ENCODE peak calls at places on chromosomes 4 and X, in eight cellular contexts. B is psoas muscle; A is GM06990; K is HFF-Myc; R is AG10803; V is CD8-positive, alpha-beta memory T cell; Q is fibroblast of mammary gland; O is endothelial cell of umbilical vein. P is an unnamed sample.

GRCh38 chr4:162494935-162495334 is 331.1 kb upstream of the FSTL5 start:
- DNase-seq in B (no peak), A (no peak), K (no peak), R (no peak), V (no peak), Q (no peak), O (no peak), P (no peak)

GRCh38 chr4:71501992-71502391 is 163.2 kb downstream of the SLC4A4 start:
- DNase-seq in B (no peak), A (no peak), K (no peak), R (no peak), V (no peak), Q (no peak), O (no peak), P (no peak)

GRCh38 chrX:22300130-22300529 is 27.4 kb downstream of the CBLL2 start:
- DNase-seq in B (peak), A (peak), K (no peak), R (peak), V (no peak), Q (peak), O (peak), P (peak)

GRCh38 chr4:160928482-160928881 is 1235.3 kb downstream of the FSTL5 start:
- DNase-seq in B (no peak), A (no peak), K (no peak), R (no peak), V (no peak), Q (no peak), O (no peak), P (no peak)

GRCh38 chr4:114281561-114281960 is 302.1 kb upstream of the ARSJ start:
- DNase-seq in B (no peak), A (no peak), K (peak), R (peak), V (no peak), Q (peak), O (no peak), P (peak)

GRCh38 chr4:20403317-20403716 is 151.6 kb downstream of the SLIT2 start:
- DNase-seq in B (no peak), A (no peak), K (no peak), R (no peak), V (no peak), Q (no peak), O (no peak), P (no peak)

GRCh38 chr4:54359919-54360650 is 131.0 kb downstream of the PDGFRA start:
- DNase-seq in B (no peak), A (no peak), K (no peak), R (no peak), V (no peak), Q (no peak), O (no peak), P (no peak)

GRCh38 chr4:86543560-86544312 is 50.4 kb upstream of the PTPN13 start:
- DNase-seq in B (no peak), A (no peak), K (no peak), R (peak), V (no peak), Q (no peak), O (no peak), P (no peak)

GRCh38 chr4:93788712-93789111 is 39.8 kb upstream of the ATOH1 start:
- DNase-seq in B (no peak), A (no peak), K (peak), R (peak), V (no peak), Q (peak), O (peak), P (peak)

GRCh38 chrX:16594490-16594889 is 55.5 kb upstream of the S100G start:
- DNase-seq in B (no peak), A (no peak), K (no peak), R (no peak), V (no peak), Q (no peak), O (peak), P (no peak)

GRCh38 chr4:42357325-42357724 is 40.0 kb upstream of the SHISA3 start:
- DNase-seq in B (no peak), A (peak), K (no peak), R (no peak), V (no peak), Q (no peak), O (no peak), P (no peak)

GRCh38 chr4:20337261-20337664 is 85.6 kb downstream of the SLIT2 start:
- DNase-seq in B (no peak), A (no peak), K (no peak), R (no peak), V (no peak), Q (peak), O (no peak), P (no peak)

GRCh38 chr4:61273237-61273636 is 73.1 kb downstream of the ADGRL3 start:
- DNase-seq in B (no peak), A (no peak), K (no peak), R (no peak), V (no peak), Q (peak), O (no peak), P (peak)

GRCh38 chrX:112147206-112147605 is 64.6 kb upstream of the TRPC5 start:
- DNase-seq in B (no peak), A (no peak), K (no peak), R (peak), V (no peak), Q (peak), O (no peak), P (peak)

GRCh38 chrX:70456256-70456655 is 11.6 kb downstream of the DLG3 start:
- DNase-seq in B (no peak), A (no peak), K (no peak), R (no peak), V (no peak), Q (no peak), O (no peak), P (no peak)
- H3K4me3 ChIP-seq in B (no peak), A (no peak), K (peak), R (no peak), V (peak), Q (no peak), O (no peak), P (no peak)

GRCh38 chrX:109624641-109625311 is at the start of gene KCNE5:
- DNase-seq in B (no peak), A (no peak), K (no peak), R (no peak), V (no peak), Q (no peak), O (no peak), P (no peak)
- H3K4me3 ChIP-seq in B (peak), A (no peak), K (no peak), R (no peak), V (no peak), Q (no peak), O (no peak), P (peak)

GRCh38 chrX:72027914-72028307 is 103.8 kb downstream of the RTL5 start:
- DNase-seq in B (no peak), A (no peak), K (no peak), R (no peak), V (no peak), Q (no peak), O (no peak), P (no peak)

GRCh38 chrX:72030431-72030830 is 101.3 kb downstream of the RTL5 start:
- DNase-seq in B (no peak), A (no peak), K (no peak), R (no peak), V (no peak), Q (no peak), O (no peak), P (no peak)

GRCh38 chrX:72027024-72027913 is 104.4 kb downstream of the RTL5 start:
- DNase-seq in B (no peak), A (no peak), K (no peak), R (no peak), V (no peak), Q (no peak), O (no peak), P (peak)

GRCh38 chrX:72029473-72030411 is 102.0 kb downstream of the RTL5 start:
- DNase-seq in B (no peak), A (no peak), K (peak), R (peak), V (no peak), Q (peak), O (peak), P (peak)

GRCh38 chrX:72028701-72029470 is 102.8 kb downstream of the RTL5 start:
- DNase-seq in B (no peak), A (no peak), K (no peak), R (no peak), V (no peak), Q (no peak), O (no peak), P (no peak)
- H3K4me3 ChIP-seq in B (no peak), A (no peak), K (peak), R (no peak), V (no peak), Q (no peak), O (no peak), P (no peak)

GRCh38 chrX:47976254-47977151 is 27.3 kb downstream of the ZNF182 start:
- DNase-seq in B (no peak), A (no peak), K (no peak), R (no peak), V (no peak), Q (no peak), O (no peak), P (no peak)
- H3K4me3 ChIP-seq in B (no peak), A (no peak), K (no peak), R (no peak), V (no peak), Q (no peak), O (no peak), P (peak)

DNA sequence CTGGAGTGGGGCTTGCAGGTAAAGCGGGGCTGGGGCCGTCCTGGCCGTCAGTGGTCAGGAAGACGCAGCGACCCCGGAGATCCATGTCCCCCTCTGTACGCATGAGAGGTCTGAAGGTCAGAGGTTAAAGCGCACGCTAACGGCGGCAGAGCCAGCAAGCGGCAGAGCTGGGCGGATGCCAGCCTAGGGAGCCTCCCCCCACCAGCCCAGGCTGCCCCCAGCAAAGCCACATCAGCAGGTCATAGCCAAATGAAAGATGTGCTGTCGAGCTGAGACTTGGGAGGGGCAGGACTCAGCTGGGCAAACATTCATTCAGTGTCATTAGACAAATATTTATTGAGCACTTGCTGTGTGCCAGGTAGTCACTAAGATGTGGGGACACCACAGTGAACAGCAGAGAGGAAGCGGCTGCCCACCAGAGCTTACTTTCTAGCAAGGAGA is 593 bp upstream of the JAKMIP1 start:
- DNase-seq in B (no peak), A (peak), K (no peak), R (no peak), V (no peak), Q (no peak), O (no peak), P (no peak)
- H3K4me3 ChIP-seq in B (peak), A (peak), K (peak), R (no peak), V (no peak), Q (no peak), O (no peak), P (no peak)

DNA sequence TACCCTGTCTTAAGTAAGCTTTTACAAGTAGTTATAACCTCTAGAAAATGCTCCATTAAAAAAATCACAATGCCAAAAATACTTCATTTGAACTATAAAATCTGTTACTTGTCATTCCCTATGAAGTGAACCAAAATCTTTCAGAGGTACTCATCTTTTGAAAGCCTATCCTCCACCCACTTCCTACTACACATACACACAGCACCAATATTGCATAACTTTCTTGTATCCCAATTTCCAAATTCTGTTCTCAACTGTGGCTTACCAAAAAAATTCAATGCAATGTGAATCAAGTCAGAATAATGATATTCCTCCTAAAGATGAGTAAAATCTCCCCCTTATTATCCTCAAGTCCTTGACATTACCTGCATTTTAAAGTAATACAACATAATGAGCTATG is 15.9 kb downstream of the DHX15 start:
- DNase-seq in B (no peak), A (no peak), K (no peak), R (peak), V (no peak), Q (peak), O (no peak), P (peak)
- H3K4me3 ChIP-seq in B (no peak), A (no peak), K (no peak), R (no peak), V (no peak), Q (no peak), O (no peak), P (no peak)

DNA sequence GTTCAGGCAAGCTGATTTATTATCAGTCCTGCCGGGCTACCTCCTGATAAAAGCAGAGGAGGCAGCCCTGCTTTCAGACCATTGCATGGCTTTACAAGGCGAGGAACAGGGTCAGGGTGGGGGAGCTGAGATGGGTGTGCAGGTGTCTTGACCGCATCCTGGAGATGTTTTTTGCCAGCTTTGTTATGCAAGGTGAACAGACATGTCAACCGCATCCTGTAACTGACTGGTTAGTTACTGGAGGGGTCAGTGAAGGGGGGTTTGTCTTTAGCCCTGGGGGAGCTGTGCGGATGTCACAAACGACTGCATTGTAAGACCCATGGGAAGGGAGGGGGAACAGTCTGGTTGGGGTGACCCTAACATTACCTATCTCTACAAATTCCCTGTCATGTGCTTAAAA is 10.0 kb downstream of the ADAM29 start:
- DNase-seq in B (no peak), A (peak), K (no peak), R (no peak), V (no peak), Q (no peak), O (no peak), P (no peak)
- H3K4me3 ChIP-seq in B (no peak), A (no peak), K (no peak), R (no peak), V (no peak), Q (no peak), O (no peak), P (no peak)